ENCODE peak calls at places on chromosomes 3 and 15, in six cellular contexts. One of them, this sample, is unnamed. For H3K36me3, the result is how much of the 10 kb centered on the place peaks cover.

GRCh38 chr3:196634224-196634623 is 5.3 kb upstream of the NRROS start:
- DNase-seq in IMR-90: no peak
- DNase-seq in mesendoderm: no peak
- DNase-seq in trophoblast cell: peak
- DNase-seq in mesenchymal stem cell: no peak
- DNase-seq in H1: no peak
- DNase-seq in this sample: no peak

GRCh38 chr3:141477224-141477623 is 9.6 kb upstream of the RASA2 start:
- DNase-seq in IMR-90: peak
- DNase-seq in mesendoderm: peak
- DNase-seq in trophoblast cell: peak
- DNase-seq in mesenchymal stem cell: peak
- DNase-seq in H1: no peak
- DNase-seq in this sample: no peak

GRCh38 chr3:179954226-179954870 is 82.4 kb downstream of the PEX5L start:
- DNase-seq in IMR-90: no peak
- DNase-seq in mesendoderm: no peak
- DNase-seq in trophoblast cell: no peak
- DNase-seq in mesenchymal stem cell: no peak
- DNase-seq in H1: no peak
- DNase-seq in this sample: no peak

GRCh38 chr3:125437631-125438435 is 62.7 kb upstream of the ZNF148 start:
- DNase-seq in IMR-90: peak
- DNase-seq in mesendoderm: peak
- DNase-seq in trophoblast cell: peak
- DNase-seq in mesenchymal stem cell: peak
- DNase-seq in H1: peak
- DNase-seq in this sample: peak

GRCh38 chr15:54803987-54804386 is 392.8 kb downstream of the RSL24D1 start:
- DNase-seq in IMR-90: no peak
- DNase-seq in mesendoderm: no peak
- DNase-seq in trophoblast cell: no peak
- DNase-seq in mesenchymal stem cell: no peak
- DNase-seq in H1: no peak
- DNase-seq in this sample: no peak

GRCh38 chr3:18007980-18008379 is 265.5 kb upstream of the TBC1D5 start:
- DNase-seq in IMR-90: no peak
- DNase-seq in mesendoderm: no peak
- DNase-seq in trophoblast cell: no peak
- DNase-seq in mesenchymal stem cell: no peak
- DNase-seq in H1: no peak
- DNase-seq in this sample: no peak

GRCh38 chr3:197501879-197502620 is 53.7 kb downstream of the BDH1 start:
- DNase-seq in IMR-90: peak
- DNase-seq in mesendoderm: peak
- DNase-seq in trophoblast cell: peak
- DNase-seq in mesenchymal stem cell: peak
- DNase-seq in H1: peak
- DNase-seq in this sample: peak

GRCh38 chr15:78069630-78070029 is 7.9 kb downstream of the TBC1D2B start:
- DNase-seq in IMR-90: no peak
- DNase-seq in mesendoderm: no peak
- DNase-seq in trophoblast cell: peak
- DNase-seq in mesenchymal stem cell: peak
- DNase-seq in H1: no peak
- DNase-seq in this sample: no peak

GRCh38 chr15:100721758-100722550 is 119.6 kb downstream of the ASB7 start:
- DNase-seq in IMR-90: peak
- DNase-seq in mesendoderm: no peak
- DNase-seq in trophoblast cell: peak
- DNase-seq in mesenchymal stem cell: peak
- DNase-seq in H1: no peak
- DNase-seq in this sample: no peak

GRCh38 chr3:159928071-159928491 is 60.6 kb upstream of the IL12A start:
- DNase-seq in IMR-90: peak
- DNase-seq in mesendoderm: no peak
- DNase-seq in trophoblast cell: peak
- DNase-seq in mesenchymal stem cell: peak
- DNase-seq in H1: no peak
- DNase-seq in this sample: no peak

GRCh38 chr3:121232309-121233225 is 313.2 kb downstream of the POLQ start:
- DNase-seq in IMR-90: no peak
- DNase-seq in mesendoderm: no peak
- DNase-seq in trophoblast cell: no peak
- DNase-seq in mesenchymal stem cell: no peak
- DNase-seq in H1: no peak
- DNase-seq in this sample: no peak
- H3K36me3 ChIP-seq in IMR-90: under half
- H3K36me3 ChIP-seq in mesendoderm: under half
- H3K36me3 ChIP-seq in trophoblast cell: under half
- H3K36me3 ChIP-seq in mesenchymal stem cell: under half
- H3K36me3 ChIP-seq in H1: under half
- H3K36me3 ChIP-seq in this sample: under half

GRCh38 chr3:38916706-38917105 is 100.7 kb upstream of the SCN10A start:
- DNase-seq in IMR-90: peak
- DNase-seq in mesendoderm: no peak
- DNase-seq in trophoblast cell: no peak
- DNase-seq in mesenchymal stem cell: peak
- DNase-seq in H1: no peak
- DNase-seq in this sample: no peak
- H4K8ac ChIP-seq in IMR-90: no peak
- H4K8ac ChIP-seq in mesendoderm: no peak
- H4K8ac ChIP-seq in trophoblast cell: no peak
- H4K8ac ChIP-seq in mesenchymal stem cell: no peak
- H4K8ac ChIP-seq in H1: no peak
- H4K8ac ChIP-seq in this sample: no peak

GRCh38 chr3:177451940-177452484 is 254.7 kb upstream of the TBL1XR1 start:
- DNase-seq in IMR-90: peak
- DNase-seq in mesendoderm: no peak
- DNase-seq in trophoblast cell: peak
- DNase-seq in mesenchymal stem cell: peak
- DNase-seq in H1: no peak
- DNase-seq in this sample: no peak

GRCh38 chr3:177448987-177449975 is 252.0 kb upstream of the TBL1XR1 start:
- DNase-seq in IMR-90: peak
- DNase-seq in mesendoderm: peak
- DNase-seq in trophoblast cell: peak
- DNase-seq in mesenchymal stem cell: peak
- DNase-seq in H1: no peak
- DNase-seq in this sample: no peak

GRCh38 chr3:177451277-177451880 is 254.1 kb upstream of the TBL1XR1 start:
- DNase-seq in IMR-90: no peak
- DNase-seq in mesendoderm: no peak
- DNase-seq in trophoblast cell: peak
- DNase-seq in mesenchymal stem cell: no peak
- DNase-seq in H1: no peak
- DNase-seq in this sample: no peak

GRCh38 chr3:177452487-177452886 is 255.2 kb upstream of the TBL1XR1 start:
- DNase-seq in IMR-90: peak
- DNase-seq in mesendoderm: no peak
- DNase-seq in trophoblast cell: peak
- DNase-seq in mesenchymal stem cell: peak
- DNase-seq in H1: no peak
- DNase-seq in this sample: no peak

DNA sequence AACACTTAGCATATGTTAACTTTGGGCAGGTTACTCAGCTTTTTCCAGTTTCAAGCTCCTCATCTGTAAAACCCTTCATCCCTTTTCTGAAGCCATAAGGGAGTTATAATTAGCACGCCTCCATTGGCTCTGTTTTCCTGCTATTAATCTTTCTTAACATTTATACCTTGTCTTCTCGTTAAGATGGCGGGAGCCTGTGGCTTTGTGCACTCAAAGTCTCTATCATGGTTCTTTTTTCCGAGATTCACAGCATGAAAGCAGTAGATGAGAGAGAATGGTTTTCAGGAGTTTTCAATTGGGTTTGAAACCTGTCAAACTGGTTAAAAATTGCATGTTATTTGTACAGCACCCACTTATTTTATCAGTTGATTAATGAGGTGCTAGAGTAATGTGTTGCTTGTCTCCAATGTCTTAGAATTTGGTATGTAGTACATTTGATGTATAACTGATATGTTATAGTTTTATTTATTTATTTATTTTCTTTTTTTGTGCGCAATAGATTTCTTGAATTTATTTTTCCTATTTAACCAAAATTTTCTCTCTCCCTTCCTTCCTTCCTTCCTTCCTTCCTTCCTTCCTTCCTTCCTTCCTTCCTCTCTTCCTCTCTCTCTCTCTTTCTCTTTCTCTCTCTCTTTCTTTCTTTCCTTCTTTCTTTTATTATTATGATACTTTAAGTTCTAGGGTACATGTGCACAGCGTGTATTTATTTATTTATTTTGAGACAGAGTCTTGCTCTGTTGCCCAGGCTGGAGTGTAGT is 256.0 kb upstream of the TBL1XR1 start:
- DNase-seq in IMR-90: no peak
- DNase-seq in mesendoderm: no peak
- DNase-seq in trophoblast cell: no peak
- DNase-seq in mesenchymal stem cell: no peak
- DNase-seq in H1: no peak
- DNase-seq in this sample: no peak
- H3K36me3 ChIP-seq in IMR-90: under half
- H3K36me3 ChIP-seq in mesendoderm: under half
- H3K36me3 ChIP-seq in trophoblast cell: under half
- H3K36me3 ChIP-seq in mesenchymal stem cell: under half
- H3K36me3 ChIP-seq in H1: under half
- H3K36me3 ChIP-seq in this sample: under half

DNA sequence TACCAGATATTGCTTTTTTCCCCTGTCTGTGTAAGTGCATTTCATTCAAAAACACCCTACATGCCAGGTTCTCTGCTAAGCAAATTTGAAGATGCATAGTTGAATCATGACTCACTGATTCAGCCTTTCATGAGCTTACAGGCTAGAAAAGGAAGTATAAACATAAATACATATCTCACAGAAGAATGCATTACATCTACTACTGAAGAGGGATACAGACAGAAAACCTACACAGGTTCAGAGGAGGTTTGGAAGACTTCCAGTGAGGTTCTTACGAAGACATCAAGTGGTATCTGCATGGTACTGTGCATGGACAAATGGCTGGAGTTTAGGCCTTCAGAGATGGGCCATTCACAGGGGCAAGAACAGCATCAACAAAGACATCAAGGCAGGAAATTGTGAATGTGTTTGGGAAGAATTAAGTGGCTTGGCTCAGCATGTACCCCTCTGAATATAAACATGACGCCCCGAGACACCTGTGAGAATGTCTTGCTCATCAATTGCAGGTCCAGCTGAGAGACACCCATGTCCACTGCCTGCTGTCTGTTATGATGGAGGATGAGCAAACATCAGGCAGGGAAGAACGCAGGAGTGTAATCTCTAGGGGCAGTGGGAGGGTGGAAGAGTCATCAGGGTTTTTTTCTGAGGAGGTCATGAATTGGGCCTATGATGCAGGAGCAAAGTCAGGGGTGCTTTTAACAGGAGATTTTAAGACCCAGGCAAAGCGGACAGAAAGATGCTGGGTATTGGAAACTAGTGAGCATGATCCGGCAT is 105.1 kb upstream of the GALNT15 start:
- DNase-seq in IMR-90: peak
- DNase-seq in mesendoderm: peak
- DNase-seq in trophoblast cell: peak
- DNase-seq in mesenchymal stem cell: peak
- DNase-seq in H1: no peak
- DNase-seq in this sample: no peak
- H4K8ac ChIP-seq in IMR-90: peak
- H4K8ac ChIP-seq in mesendoderm: no peak
- H4K8ac ChIP-seq in trophoblast cell: no peak
- H4K8ac ChIP-seq in mesenchymal stem cell: no peak
- H4K8ac ChIP-seq in H1: no peak
- H4K8ac ChIP-seq in this sample: no peak

GRCh38 chr3:172352786-172353185 is 95.5 kb downstream of the GHSR start:
- DNase-seq in IMR-90: no peak
- DNase-seq in mesendoderm: no peak
- DNase-seq in trophoblast cell: no peak
- DNase-seq in mesenchymal stem cell: no peak
- DNase-seq in H1: no peak
- DNase-seq in this sample: no peak

GRCh38 chr3:172356427-172356826 is 91.8 kb downstream of the GHSR start:
- DNase-seq in IMR-90: no peak
- DNase-seq in mesendoderm: peak
- DNase-seq in trophoblast cell: no peak
- DNase-seq in mesenchymal stem cell: no peak
- DNase-seq in H1: no peak
- DNase-seq in this sample: no peak

GRCh38 chr3:172355836-172356235 is 92.4 kb downstream of the GHSR start:
- DNase-seq in IMR-90: peak
- DNase-seq in mesendoderm: no peak
- DNase-seq in trophoblast cell: no peak
- DNase-seq in mesenchymal stem cell: peak
- DNase-seq in H1: no peak
- DNase-seq in this sample: no peak

GRCh38 chr3:172351895-172352466 is 96.3 kb downstream of the GHSR start:
- DNase-seq in IMR-90: no peak
- DNase-seq in mesendoderm: no peak
- DNase-seq in trophoblast cell: peak
- DNase-seq in mesenchymal stem cell: no peak
- DNase-seq in H1: no peak
- DNase-seq in this sample: no peak

DNA sequence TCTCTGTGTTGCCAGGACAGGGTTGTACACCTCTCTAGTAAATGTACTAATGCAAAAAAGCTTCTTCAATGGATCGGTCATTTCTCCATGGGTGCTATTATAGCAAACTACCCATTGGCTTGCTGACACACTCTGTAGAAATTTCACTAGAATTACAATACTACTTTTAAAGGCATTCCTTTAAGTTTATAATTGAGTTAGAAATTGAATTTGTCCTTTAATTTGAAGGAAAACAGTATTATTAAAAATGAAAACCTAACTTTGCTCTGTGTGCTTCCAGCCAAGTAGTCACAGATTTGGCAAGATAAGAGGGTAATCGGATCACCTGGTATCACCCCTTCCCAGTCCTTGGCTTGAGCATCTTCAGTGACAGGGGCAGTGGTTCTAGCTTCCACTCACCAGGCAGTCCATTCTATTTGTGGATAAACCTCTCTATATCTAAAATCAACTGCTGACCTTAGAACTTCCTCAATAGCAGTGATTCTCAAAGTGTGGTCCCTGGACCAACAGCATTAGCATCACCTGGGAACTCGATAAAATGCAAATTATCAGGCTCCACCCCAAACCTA is 93.2 kb downstream of the GHSR start:
- DNase-seq in IMR-90: no peak
- DNase-seq in mesendoderm: no peak
- DNase-seq in trophoblast cell: no peak
- DNase-seq in mesenchymal stem cell: no peak
- DNase-seq in H1: no peak
- DNase-seq in this sample: no peak
- H3K36me3 ChIP-seq in IMR-90: under half
- H3K36me3 ChIP-seq in mesendoderm: under half
- H3K36me3 ChIP-seq in trophoblast cell: under half
- H3K36me3 ChIP-seq in mesenchymal stem cell: under half
- H3K36me3 ChIP-seq in H1: under half
- H3K36me3 ChIP-seq in this sample: under half

This sample was measured in neuronal stem cell.